ENCODE peak calls at places on chromosome 20, in four cellular contexts. D is stimulated activated CD8-positive, alpha-beta memory T cell treated with anti-CD3 and anti-CD28 coated beads, Interleukin-2, amount 100 ng/mL, for 1 hour; Z is AG09309; V is AML-193. X is an unnamed sample.

GRCh38 chr20:59955131-59955796 is 3.0 kb upstream of the CDH26 start:
- DNase-seq in D (no peak), Z (no peak), V (peak; percentile 58), X (no peak)

GRCh38 chr20:51043811-51044210 is 20.9 kb upstream of the KCNG1 start:
- DNase-seq in D (no peak), Z (no peak), V (no peak), X (peak; percentile 91)

GRCh38 chr20:61361501-61361900 is 109.4 kb downstream of the CDH4 start:
- DNase-seq in D (no peak), Z (no peak), V (no peak), X (no peak)

GRCh38 chr20:18856873-18857272 is 43.3 kb downstream of the SCP2D1 start:
- DNase-seq in D (no peak), Z (no peak), V (no peak), X (no peak)

GRCh38 chr20:2865101-2865500 is 8.2 kb upstream of the PTPRA start:
- DNase-seq in D (no peak), Z (no peak), V (no peak), X (no peak)

GRCh38 chr20:7362601-7363000 is 577.7 kb downstream of the HAO1 start:
- DNase-seq in D (no peak), Z (no peak), V (no peak), X (no peak)

GRCh38 chr20:56843817-56844216 is 214.7 kb downstream of the TFAP2C start:
- DNase-seq in D (no peak), Z (no peak), V (no peak), X (no peak)

GRCh38 chr20:61185841-61186601 is 66.0 kb upstream of the CDH4 start:
- DNase-seq in D (no peak), Z (peak; percentile 87), V (no peak), X (peak; percentile 100)

GRCh38 chr20:61515922-61516321 is 263.9 kb downstream of the CDH4 start:
- DNase-seq in D (no peak), Z (no peak), V (no peak), X (no peak)

GRCh38 chr20:31951203-31951529 is 680 bp downstream of the PDRG1 start:
- DNase-seq in D (no peak), Z (no peak), V (no peak), X (no peak)

GRCh38 chr20:41347523-41348429 is 7.2 kb downstream of the LPIN3 start:
- DNase-seq in D (no peak), Z (no peak), V (no peak), X (no peak)

GRCh38 chr20:18524646-18525045 is 16.9 kb downstream of the SEC23B start:
- DNase-seq in D (no peak), Z (peak; percentile 20), V (no peak), X (peak; percentile 80)

GRCh38 chr20:24987244-24987643 is 5.3 kb downstream of the APMAP start:
- DNase-seq in D (no peak), Z (no peak), V (peak; percentile 5), X (no peak)

GRCh38 chr20:48942730-48943129 is 21.2 kb downstream of the ARFGEF2 start:
- DNase-seq in D (no peak), Z (no peak), V (no peak), X (no peak)

GRCh38 chr20:12679456-12679855 is 329.3 kb upstream of the SPTLC3 start:
- DNase-seq in D (no peak), Z (no peak), V (no peak), X (no peak)

GRCh38 chr20:23205656-23206055 is 119.5 kb upstream of the CD93 start:
- DNase-seq in D (no peak), Z (no peak), V (no peak), X (no peak)

GRCh38 chr20:13554076-13554475 is 84.7 kb downstream of the TASP1 start:
- DNase-seq in D (no peak), Z (no peak), V (no peak), X (no peak)

GRCh38 chr20:37406010-37406998 is 60.4 kb downstream of the SRC start:
- DNase-seq in D (no peak), Z (no peak), V (peak; percentile 20), X (peak; percentile 20)

GRCh38 chr20:64038252-64038578 is 2.2 kb downstream of the C20orf204 start:
- DNase-seq in D (no peak), Z (no peak), V (no peak), X (no peak)

GRCh38 chr20:59561614-59562277 is 42.6 kb upstream of the PHACTR3 start:
- DNase-seq in D (no peak), Z (no peak), V (no peak), X (no peak)

GRCh38 chr20:37511605-37512275 is 9.3 kb upstream of the NNAT start:
- DNase-seq in D (no peak), Z (peak; percentile 71), V (no peak), X (peak; percentile 76)

GRCh38 chr20:32779500-32780215 is 17.5 kb downstream of the DNMT3B start:
- DNase-seq in D (no peak), Z (no peak), V (no peak), X (no peak)

GRCh38 chr20:45890077-45890996 is 671 bp downstream of the NEURL2 start:
- DNase-seq in D (no peak), Z (no peak), V (peak; percentile 48), X (no peak)

GRCh38 chr20:41222299-41222698 is 85.0 kb downstream of the PLCG1 start:
- DNase-seq in D (no peak), Z (no peak), V (no peak), X (no peak)

GRCh38 chr20:23205221-23205620 is 119.1 kb upstream of the CD93 start:
- DNase-seq in D (no peak), Z (no peak), V (no peak), X (no peak)

GRCh38 chr20:22916121-22916842 is 118.8 kb upstream of the SSTR4 start:
- DNase-seq in D (no peak), Z (no peak), V (no peak), X (no peak)

GRCh38 chr20:36550797-36551299 is 9.5 kb downstream of the MYL9 start:
- DNase-seq in D (no peak), Z (no peak), V (no peak), X (no peak)

GRCh38 chr20:2330090-2330695 is 34.4 kb downstream of the TGM3 start:
- DNase-seq in D (no peak), Z (peak; percentile 5), V (peak; percentile 54), X (no peak)

GRCh38 chr20:32727663-32728062 is 15.6 kb downstream of the COMMD7 start:
- DNase-seq in D (no peak), Z (peak; percentile 59), V (no peak), X (peak; percentile 62)

GRCh38 chr20:47389867-47390347 is 33.4 kb upstream of the ZMYND8 start:
- DNase-seq in D (no peak), Z (no peak), V (no peak), X (peak; percentile 98)

GRCh38 chr20:59515013-59515905 is 89.1 kb upstream of the PHACTR3 start:
- DNase-seq in D (no peak), Z (peak; percentile 4), V (peak; percentile 2), X (no peak)

X was measured in HS-5.